ENCODE peak calls at places on chromosomes 2 and 18, in six cellular contexts. T is cardiac muscle cell, S is H9, L is Peyer's patch, H is lung, F is psoas muscle. B is an unnamed sample. For H3K4me1 and H3K9me3, the result is how much of the 10 kb centered on the place peaks cover.

GRCh38 chr2:158786897-158787296 is 8.2 kb upstream of the DAPL1 start:
- DNase-seq in T (no peak), S (no peak), L (no peak), H (no peak), F (no peak), B (no peak)

GRCh38 chr2:154623819-154624218 is 74.7 kb upstream of the KCNJ3 start:
- DNase-seq in T (peak), S (peak), L (peak), H (no peak), F (no peak), B (no peak)

GRCh38 chr2:136248242-136248641 is 130.3 kb upstream of the CXCR4 start:
- DNase-seq in T (no peak), S (no peak), L (no peak), H (no peak), F (no peak), B (no peak)

GRCh38 chr2:121187922-121188411 is 97.0 kb downstream of the TFCP2L1 start:
- DNase-seq in T (no peak), S (peak), L (no peak), H (no peak), F (no peak), B (no peak)

GRCh38 chr18:13266208-13267100 is 47.9 kb downstream of the LDLRAD4 start:
- DNase-seq in T (no peak), S (no peak), L (peak), H (no peak), F (peak), B (no peak)

GRCh38 chr2:241017228-241017940 is 19.0 kb downstream of the SNED1 start:
- DNase-seq in T (no peak), S (no peak), L (no peak), H (no peak), F (no peak), B (no peak)

GRCh38 chr2:186853871-186854435 is 5.0 kb upstream of the ZSWIM2 start:
- DNase-seq in T (no peak), S (no peak), L (no peak), H (no peak), F (no peak), B (no peak)

GRCh38 chr2:53829252-53829651 is 30.5 kb downstream of the GPR75 start:
- DNase-seq in T (no peak), S (no peak), L (no peak), H (no peak), F (no peak), B (no peak)

GRCh38 chr2:43027103-43027482 is 199.3 kb downstream of the ZFP36L2 start:
- DNase-seq in T (no peak), S (no peak), L (peak), H (no peak), F (peak), B (no peak)

DNA sequence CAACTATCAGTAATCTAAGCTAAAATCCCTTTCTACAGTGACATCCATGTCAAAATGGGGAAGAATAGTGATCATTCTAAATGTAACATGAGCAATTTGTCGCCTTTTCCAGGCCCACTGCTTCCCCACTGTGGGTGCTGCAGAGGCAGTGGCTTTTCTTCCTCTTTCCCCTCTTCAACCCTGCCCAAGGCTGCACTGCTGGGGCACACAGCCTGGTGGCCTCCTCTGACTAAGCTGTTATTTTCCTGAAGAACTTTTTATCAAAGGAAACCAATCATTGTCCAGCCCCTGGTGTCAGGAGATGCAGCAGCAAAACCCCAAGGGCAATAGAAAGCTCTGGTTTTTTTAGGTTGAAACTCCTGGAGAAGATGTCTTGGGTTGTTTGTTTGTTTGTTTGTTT is 117.6 kb upstream of the KLF7 start:
- DNase-seq in T (no peak), S (no peak), L (no peak), H (no peak), F (peak), B (peak)
- TF ChIP-seq CTCF in T (peak), S (no peak), L (no peak), H (no peak), F (no peak), B (no peak)

DNA sequence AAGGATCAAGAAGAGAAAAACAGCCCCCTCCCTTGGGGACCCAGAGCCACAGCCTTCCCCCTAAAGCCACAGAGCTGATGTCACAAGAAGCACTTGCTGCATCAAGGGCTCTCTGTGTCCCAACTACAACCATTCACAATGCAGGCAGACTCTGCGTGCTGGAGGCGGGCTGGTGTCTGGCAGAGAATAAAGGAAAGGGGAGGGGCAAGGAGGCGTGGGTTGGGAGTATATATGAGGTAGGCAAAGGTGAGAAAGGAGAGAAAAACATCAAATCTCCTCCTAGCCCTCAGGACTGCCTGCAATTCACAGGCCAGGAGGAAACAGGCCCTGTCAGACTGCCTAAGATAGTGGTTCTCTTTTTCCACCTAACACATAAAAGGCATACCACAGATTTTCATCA is 48.7 kb upstream of the IHH start:
- DNase-seq in T (no peak), S (peak), L (peak), H (peak), F (no peak), B (peak)
- H3K4me1 ChIP-seq in T (under half), S (under half), L (under half), H (under half), F (under half), B (under half)

GRCh38 chr2:2392332-2392731 is 61.3 kb upstream of the MYT1L start:
- DNase-seq in T (no peak), S (no peak), L (no peak), H (no peak), F (no peak), B (no peak)
- H3K9me3 ChIP-seq in T (under half), S (under half), L (under half), H (under half), F (under half), B (half or more)

GRCh38 chr2:237451582-237452469 is 35.2 kb upstream of the MLPH start:
- DNase-seq in T (no peak), S (peak), L (no peak), H (no peak), F (no peak), B (no peak)
- TF ChIP-seq CTCF in T (peak), S (peak), L (no peak), H (no peak), F (no peak), B (no peak)

DNA sequence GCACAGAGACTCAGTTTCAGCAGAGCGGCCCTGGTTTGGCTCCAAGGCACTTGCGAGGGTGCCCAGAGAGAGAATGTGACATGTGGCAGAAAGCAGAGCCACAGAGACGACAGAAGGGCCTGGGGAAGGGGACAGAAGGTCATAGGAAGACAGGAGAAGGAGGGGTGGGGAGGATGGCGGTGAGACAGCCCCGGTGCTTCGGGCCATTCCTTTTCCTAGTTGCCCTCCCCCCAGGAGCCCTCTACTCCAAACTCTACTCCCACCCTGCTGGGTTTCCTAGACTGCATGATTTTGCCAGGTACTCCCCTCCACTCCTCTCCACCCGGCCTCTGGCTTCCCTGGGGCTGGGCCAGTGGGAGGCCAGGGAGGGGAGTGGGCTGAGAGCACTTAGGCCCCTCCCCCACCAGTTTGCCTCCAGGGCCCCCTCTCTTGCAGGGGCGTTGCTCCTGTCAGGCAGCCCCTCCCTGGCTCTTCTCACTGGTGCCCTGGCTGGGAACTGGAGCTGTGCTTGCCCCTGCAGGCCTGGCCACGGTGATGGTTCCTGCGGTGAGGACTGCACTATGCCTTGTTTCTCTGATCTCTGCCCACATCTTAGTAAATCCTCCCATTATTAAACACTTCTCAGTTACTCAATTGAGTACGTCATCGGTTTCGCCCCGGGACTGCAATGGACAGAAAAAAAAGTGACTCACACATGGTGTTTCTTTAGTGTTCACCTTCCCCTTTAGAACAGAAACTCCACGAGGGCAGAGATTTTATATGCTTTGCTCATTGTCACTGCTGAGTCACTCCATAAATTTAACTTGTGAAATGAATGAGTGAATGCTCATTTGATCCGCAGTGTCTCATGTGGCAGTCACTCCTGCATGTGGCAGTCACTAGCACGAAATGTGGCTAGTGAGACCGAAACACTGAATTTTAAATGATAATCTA is 58.7 kb upstream of the SP3 start:
- DNase-seq in T (peak), S (peak), L (peak), H (peak), F (peak), B (peak)
- H3K4me1 ChIP-seq in T (under half), S (under half), L (under half), H (under half), F (under half), B (under half)

GRCh38 chr2:195337597-195337996 is 319.4 kb upstream of the SLC39A10 start:
- DNase-seq in T (no peak), S (no peak), L (no peak), H (no peak), F (no peak), B (no peak)
- H3K9me3 ChIP-seq in T (under half), S (under half), L (under half), H (under half), F (under half), B (under half)

GRCh38 chr2:88185480-88185879 is 15.3 kb downstream of the THNSL2 start:
- DNase-seq in T (no peak), S (no peak), L (no peak), H (no peak), F (no peak), B (no peak)

GRCh38 chr2:88188741-88189140 is 18.6 kb downstream of the THNSL2 start:
- DNase-seq in T (no peak), S (no peak), L (no peak), H (no peak), F (no peak), B (no peak)

GRCh38 chr2:88187038-88187676 is 17.0 kb downstream of the THNSL2 start:
- DNase-seq in T (peak), S (peak), L (peak), H (peak), F (peak), B (peak)

GRCh38 chr2:88190808-88191721 is 20.9 kb downstream of the THNSL2 start:
- DNase-seq in T (peak), S (peak), L (no peak), H (no peak), F (no peak), B (no peak)

GRCh38 chr2:88187927-88188326 is 17.8 kb downstream of the THNSL2 start:
- DNase-seq in T (no peak), S (peak), L (no peak), H (no peak), F (no peak), B (no peak)
- TF ChIP-seq CTCF in T (peak), S (peak), L (no peak), H (no peak), F (no peak), B (no peak)

GRCh38 chr2:207777124-207777523 is 7.4 kb upstream of the FZD5 start:
- DNase-seq in T (no peak), S (no peak), L (no peak), H (no peak), F (no peak), B (no peak)
- H3K4me1 ChIP-seq in T (under half), S (under half), L (under half), H (under half), F (under half), B (under half)

GRCh38 chr2:75276093-75277055 is 77.1 kb upstream of the TACR1 start:
- DNase-seq in T (no peak), S (no peak), L (no peak), H (no peak), F (no peak), B (no peak)

GRCh38 chr2:75278314-75278713 is 79.0 kb upstream of the TACR1 start:
- DNase-seq in T (peak), S (no peak), L (no peak), H (no peak), F (no peak), B (no peak)

DNA sequence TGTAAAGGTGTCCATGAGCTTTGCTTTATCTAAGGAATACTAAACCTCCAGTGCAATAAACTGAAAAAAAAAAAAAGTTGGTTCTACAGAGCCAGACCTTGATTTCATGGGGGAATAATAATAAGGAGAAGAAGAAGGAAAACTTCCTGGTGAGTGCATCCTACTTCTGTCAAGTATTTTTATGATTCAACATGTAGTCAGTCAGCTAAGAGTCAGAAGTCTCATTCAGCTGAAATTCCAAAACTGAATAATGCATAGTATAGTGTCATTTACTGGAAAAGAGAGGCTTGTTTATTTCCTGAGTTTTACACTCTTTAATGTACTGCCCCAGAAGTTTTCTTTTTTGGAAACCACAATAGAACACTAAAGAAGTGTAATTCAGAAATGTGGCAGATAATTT is 77.8 kb upstream of the TACR1 start:
- DNase-seq in T (no peak), S (no peak), L (no peak), H (no peak), F (no peak), B (no peak)
- H3K9me3 ChIP-seq in T (under half), S (under half), L (under half), H (under half), F (under half), B (under half)

DNA sequence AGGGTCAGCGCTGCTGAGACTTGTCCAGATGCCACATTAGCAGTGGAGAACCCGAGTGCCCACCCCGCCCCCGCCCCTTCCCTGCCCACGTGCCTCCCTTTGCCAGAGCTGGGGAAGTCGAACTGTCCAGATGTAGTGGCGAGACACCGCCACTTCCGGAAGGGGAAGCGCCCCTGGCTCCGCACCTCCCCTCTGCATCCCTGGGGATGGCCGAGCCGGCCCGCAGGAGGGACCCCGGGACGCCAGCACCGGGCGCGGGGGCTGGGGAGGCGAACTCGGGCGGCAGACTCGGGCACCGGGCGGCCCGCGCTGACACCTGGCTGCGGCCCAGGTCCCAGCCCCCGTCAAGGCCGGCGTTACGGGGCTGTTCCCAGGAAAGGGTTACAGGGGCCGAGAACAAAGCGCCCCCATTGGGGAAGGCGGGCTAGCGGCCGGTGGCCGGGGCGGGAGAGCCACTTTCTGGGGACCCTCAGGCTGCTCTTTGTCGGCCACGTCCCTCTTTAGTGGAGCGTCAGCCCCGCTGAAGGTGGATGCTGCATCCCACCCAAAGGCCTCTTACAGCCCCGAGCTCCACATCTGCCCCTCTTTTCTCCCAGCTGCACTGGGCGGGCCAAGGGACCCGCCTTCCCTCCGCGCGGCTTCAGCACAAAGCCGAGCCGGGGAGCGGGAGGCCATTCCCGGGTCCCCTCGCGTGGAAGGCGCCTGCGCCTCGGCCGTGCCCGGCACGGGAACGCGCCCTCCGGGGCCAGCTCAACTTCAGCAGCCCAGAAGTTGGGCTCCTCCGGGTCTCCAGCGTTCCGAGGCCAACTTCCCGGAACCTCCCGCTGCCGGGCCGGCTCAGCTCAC is 1.4 kb downstream of the SDC1 start:
- DNase-seq in T (peak), S (peak), L (no peak), H (no peak), F (no peak), B (peak)
- TF ChIP-seq CTCF in T (no peak), S (no peak), L (no peak), H (no peak), F (no peak), B (no peak)